ENCODE peak calls at places on chromosome 7, in four cellular contexts. A is heart right ventricle, Q is AG10803, B is fibroblast of pulmonary artery. W is an unnamed sample.
A peak's percentile ranks its signal among the peaks of the same experiment; 100 is the strongest.

GRCh38 chr7:121480566-121481335 is 84.6 kb upstream of the FAM3C start:
- DNase-seq in Q (no peak), B (no peak), A (no peak), W (no peak)

GRCh38 chr7:2082357-2083038 is 150.2 kb downstream of the MAD1L1 start:
- DNase-seq in Q (peak; percentile 65), A (no peak), B (peak; percentile 82), W (no peak)

GRCh38 chr7:117068511-117069155 is 115.3 kb downstream of the ST7 start:
- DNase-seq in B (no peak), A (no peak), Q (no peak), W (no peak)

GRCh38 chr7:92108821-92109220 is 25.5 kb downstream of the CYP51A1 start:
- DNase-seq in B (no peak), A (no peak), Q (no peak), W (no peak)

GRCh38 chr7:88689821-88690220 is 69.7 kb upstream of the ZNF804B start:
- DNase-seq in Q (no peak), B (no peak), A (no peak), W (no peak)

GRCh38 chr7:115340828-115341227 is 418.9 kb downstream of the MDFIC start:
- DNase-seq in Q (peak; percentile 66), A (no peak), B (peak; percentile 90), W (no peak)

GRCh38 chr7:147547252-147547897 is 1043.2 kb upstream of the C7orf33 start:
- DNase-seq in Q (peak; percentile 18), B (peak; percentile 40), A (no peak), W (no peak)

GRCh38 chr7:81618400-81619014 is 151.3 kb downstream of the HGF start:
- DNase-seq in B (peak; percentile 96), A (no peak), Q (peak; percentile 86), W (no peak)

GRCh38 chr7:117010375-117011133 is 57.3 kb downstream of the ST7 start:
- DNase-seq in A (no peak), B (no peak), Q (peak; percentile 9), W (no peak)

GRCh38 chr7:5429857-5430611 is 6.4 kb upstream of the TNRC18 start:
- DNase-seq in B (no peak), A (no peak), Q (peak; percentile 82), W (no peak)

GRCh38 chr7:5426226-5426475 is 2.5 kb upstream of the TNRC18 start:
- DNase-seq in A (no peak), Q (peak; percentile 87), B (peak; percentile 56), W (no peak)

GRCh38 chr7:5429253-5429856 is 5.7 kb upstream of the TNRC18 start:
- DNase-seq in Q (peak; percentile 40), A (peak; percentile 54), B (peak; percentile 69), W (no peak)

GRCh38 chr7:5430612-5430947 is 6.9 kb upstream of the TNRC18 start:
- DNase-seq in A (no peak), B (no peak), Q (no peak), W (no peak)

DNA sequence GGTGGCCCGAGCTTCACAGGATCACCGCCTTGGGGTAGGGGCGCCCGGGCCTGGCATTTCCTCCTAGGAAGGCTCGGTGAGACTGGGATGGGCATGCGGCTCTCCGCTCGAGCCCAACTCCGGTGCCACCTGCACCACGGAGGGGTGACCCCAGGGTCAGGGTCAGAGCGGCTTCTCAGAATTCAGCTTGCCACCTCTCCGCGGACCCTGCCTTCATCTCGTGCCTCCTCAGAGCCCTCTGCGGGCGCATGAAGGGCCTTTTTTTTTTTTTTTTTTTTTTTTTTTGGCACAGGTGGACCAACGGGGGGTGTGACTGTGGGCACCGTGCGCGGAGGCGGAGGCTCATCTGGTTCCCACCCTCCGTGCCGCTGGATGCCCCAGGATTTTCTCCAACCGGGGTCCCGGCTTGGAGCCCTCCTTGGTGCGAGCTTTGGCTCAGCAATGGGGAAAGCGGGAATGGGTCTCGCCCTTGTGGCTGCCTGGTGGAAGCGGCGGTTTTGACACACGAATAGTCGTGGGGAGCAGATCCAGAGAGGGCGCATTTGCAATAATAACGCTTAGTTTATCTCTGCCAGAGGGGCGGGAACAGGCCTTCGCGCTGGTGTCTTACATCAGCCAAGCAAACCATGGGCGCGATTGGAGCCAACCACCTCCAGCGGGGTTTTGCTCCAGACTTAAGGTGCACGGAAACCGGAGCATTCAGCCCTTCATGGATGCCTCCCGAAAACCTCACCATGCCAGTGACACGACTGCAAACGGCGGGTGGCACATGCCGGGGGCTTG is 5.0 kb upstream of the TNRC18 start:
- DNase-seq in Q (peak; percentile 90), A (peak; percentile 70), B (peak; percentile 87), W (peak; percentile 72)
- TF ChIP-seq CTCF in Q (peak; percentile 37), A (no peak), B (peak; percentile 29), W (peak; percentile 5)

GRCh38 chr7:12436896-12437535 is 33.4 kb upstream of the VWDE start:
- DNase-seq in B (peak; percentile 7), A (no peak), Q (peak; percentile 9), W (no peak)

GRCh38 chr7:12436126-12436525 is 32.5 kb upstream of the VWDE start:
- DNase-seq in Q (no peak), B (no peak), A (no peak), W (no peak)

GRCh38 chr7:12431886-12432285 is 28.2 kb upstream of the VWDE start:
- DNase-seq in B (no peak), A (no peak), Q (no peak), W (no peak)

GRCh38 chr7:12434012-12434642 is 30.5 kb upstream of the VWDE start:
- DNase-seq in Q (no peak), A (no peak), B (peak; percentile 9), W (no peak)
- TF ChIP-seq CTCF in Q (peak; percentile 39), A (peak; percentile 34), B (peak; percentile 53), W (no peak)

DNA sequence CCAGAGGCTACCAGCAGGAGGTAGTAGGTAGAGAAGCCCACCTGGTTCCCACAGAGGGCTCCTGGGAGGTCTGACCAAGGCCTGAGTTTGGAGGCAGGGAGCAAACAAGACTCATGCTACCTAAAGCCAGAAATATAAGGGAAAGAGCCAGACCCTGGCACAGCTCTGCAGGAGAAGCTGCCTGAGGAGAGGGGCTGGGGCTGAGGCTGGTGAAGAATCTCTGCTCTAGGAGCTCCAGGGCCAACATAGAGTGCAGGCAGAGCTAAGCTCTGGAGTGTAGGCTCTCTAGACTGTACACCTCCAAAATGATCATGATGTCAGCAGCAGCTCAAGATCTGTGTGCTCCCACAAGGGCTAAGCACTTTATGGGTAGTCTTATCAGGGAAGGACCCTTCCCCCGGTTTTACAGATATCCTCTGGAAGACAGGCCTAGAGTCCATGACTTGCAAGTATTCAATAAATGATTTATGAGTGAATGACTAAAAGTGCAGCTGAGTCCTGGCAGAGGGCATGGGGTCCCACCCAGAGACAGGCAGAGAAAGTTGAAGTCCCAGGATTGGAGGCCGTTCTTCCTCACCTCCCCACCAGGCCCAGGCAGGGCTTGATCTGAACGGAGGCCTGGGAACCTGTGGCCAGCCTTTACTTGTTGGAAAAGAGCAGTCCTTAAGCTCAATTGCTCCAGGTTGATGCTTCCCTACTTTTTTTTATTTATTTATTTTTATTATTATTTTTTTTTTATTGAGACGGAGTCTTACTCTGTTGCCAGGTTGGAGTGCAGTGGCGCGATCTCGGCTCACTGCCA is 71.5 kb upstream of the LRRC4 start:
- DNase-seq in B (no peak), A (no peak), Q (no peak), W (no peak)
- TF ChIP-seq CTCF in B (no peak), A (no peak), Q (no peak), W (no peak)

GRCh38 chr7:44819292-44819691 is 22.8 kb downstream of the PPIA start:
- DNase-seq in B (no peak), A (no peak), Q (no peak), W (no peak)

GRCh38 chr7:44811571-44811970 is 15.1 kb downstream of the PPIA start:
- DNase-seq in B (no peak), A (no peak), Q (no peak), W (no peak)

GRCh38 chr7:44811093-44811492 is 14.6 kb downstream of the PPIA start:
- DNase-seq in B (no peak), A (no peak), Q (no peak), W (no peak)

DNA sequence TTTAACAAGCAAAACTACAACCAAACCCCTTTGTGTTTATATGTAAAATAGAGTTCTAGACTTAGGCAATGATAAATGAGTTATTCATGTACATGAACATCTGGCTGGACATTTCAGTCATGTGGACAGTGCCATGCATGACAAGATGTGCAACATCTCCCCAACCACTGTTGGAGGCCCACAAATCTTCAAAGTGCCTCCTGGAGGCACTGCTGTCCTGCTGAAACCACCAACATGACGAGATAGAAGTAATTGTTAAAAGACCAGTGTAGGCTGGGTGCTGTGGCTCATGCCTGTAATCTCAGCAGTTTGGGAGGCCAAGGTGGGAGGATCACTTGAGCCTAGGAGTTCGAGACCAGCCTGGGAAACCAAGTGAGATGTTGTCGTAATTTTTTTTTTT is 18.5 kb downstream of the PPIA start:
- DNase-seq in A (no peak), Q (no peak), B (no peak), W (no peak)
- TF ChIP-seq CTCF in A (no peak), Q (no peak), B (no peak), W (no peak)

GRCh38 chr7:3397324-3397723 is 96.3 kb downstream of the SDK1 start:
- DNase-seq in A (no peak), Q (no peak), B (no peak), W (no peak)

GRCh38 chr7:3393862-3394261 is 92.8 kb downstream of the SDK1 start:
- DNase-seq in Q (no peak), A (no peak), B (peak; percentile 16), W (no peak)

GRCh38 chr7:3404490-3404889 is 103.4 kb downstream of the SDK1 start:
- DNase-seq in B (peak; percentile 43), Q (peak; percentile 0), A (no peak), W (no peak)

GRCh38 chr7:3399858-3400257 is 98.8 kb downstream of the SDK1 start:
- DNase-seq in B (peak; percentile 39), A (no peak), Q (no peak), W (no peak)
- TF ChIP-seq CTCF in B (peak; percentile 41), A (no peak), Q (no peak), W (no peak)

DNA sequence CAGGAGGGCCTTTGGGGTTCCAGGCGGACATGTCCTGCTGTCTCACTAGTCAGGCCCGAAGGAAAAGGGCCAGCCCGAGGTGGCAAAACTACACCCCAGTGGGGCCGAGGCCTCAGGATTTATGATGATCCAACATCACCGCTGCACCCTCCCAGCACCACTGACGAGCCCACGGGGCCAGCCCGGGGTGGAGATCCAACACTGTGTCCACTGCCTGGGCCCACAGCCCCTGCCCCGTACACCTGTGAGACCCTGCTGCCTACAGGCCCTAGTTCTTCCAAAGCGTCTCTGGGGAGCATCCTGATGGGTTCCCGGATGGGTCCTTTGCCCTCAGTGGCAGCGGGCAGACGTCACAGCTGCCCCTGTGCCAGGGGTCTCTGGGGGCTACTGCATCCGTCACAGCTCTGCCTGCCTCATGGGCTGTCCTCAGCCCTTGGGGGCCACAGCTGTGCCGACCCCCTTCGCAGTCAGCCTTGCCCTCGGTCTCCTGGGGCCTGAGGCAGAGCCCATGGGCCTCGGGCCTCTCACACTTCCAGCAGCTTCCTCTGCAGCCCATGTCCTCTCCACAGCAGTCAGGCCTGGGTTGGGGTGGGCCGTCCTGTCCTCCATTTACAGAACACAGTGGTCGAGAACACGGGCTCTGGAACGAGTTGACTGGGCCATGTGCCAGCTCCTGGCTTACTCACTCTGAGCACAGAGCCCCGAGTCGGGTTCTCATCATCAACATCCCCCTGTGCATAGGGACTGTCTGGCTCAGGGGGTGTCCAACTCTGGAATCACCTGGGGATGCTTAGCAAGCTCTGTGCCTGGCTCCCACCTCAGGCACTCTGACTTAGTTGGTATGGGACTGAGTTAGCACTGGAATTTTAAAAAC is 64.9 kb downstream of the FOXL3 start:
- DNase-seq in B (no peak), A (no peak), Q (no peak), W (no peak)
- TF ChIP-seq CTCF in B (no peak), A (no peak), Q (no peak), W (no peak)

DNA sequence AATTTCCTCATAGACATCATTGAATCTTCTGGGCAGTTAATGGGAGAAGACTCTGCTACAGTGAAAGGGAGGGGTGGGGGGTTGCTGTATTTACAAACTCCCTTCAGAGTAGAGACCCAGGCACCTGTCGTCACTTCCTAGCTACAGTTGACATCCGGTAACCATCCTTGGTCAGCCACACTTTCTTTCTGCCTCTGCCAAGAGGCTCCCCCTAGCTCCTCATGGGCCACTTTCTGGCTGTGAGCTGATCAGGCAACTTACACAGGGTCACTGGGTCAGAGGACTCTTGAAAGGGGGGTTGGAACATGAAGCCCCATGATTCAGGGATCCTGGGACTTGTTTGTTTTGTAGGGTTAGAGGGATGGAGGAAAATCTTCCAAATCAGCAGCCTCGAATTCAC is 1.2 kb downstream of the TECPR1 start:
- DNase-seq in Q (no peak), A (no peak), B (no peak), W (no peak)
- TF ChIP-seq CTCF in Q (no peak), A (no peak), B (no peak), W (no peak)